ENCODE peak calls at places on chromosomes 6 and 20, in eight cellular contexts. One of them, this sample, is unnamed.

GRCh38 chr6:89352329-89353117 is at the start of gene UBE2J1:
- DNase-seq in neural progenitor cell: peak
- DNase-seq in lower lobe of right lung: peak
- DNase-seq in upper lobe of right lung: peak
- DNase-seq in RCC 7860: peak
- DNase-seq in LoVo: peak
- DNase-seq in D341Med: peak
- DNase-seq in adipocyte: peak
- DNase-seq in this sample: peak

GRCh38 chr6:147944122-147944521 is 398.5 kb upstream of the SASH1 start:
- DNase-seq in neural progenitor cell: no peak
- DNase-seq in lower lobe of right lung: no peak
- DNase-seq in upper lobe of right lung: no peak
- DNase-seq in RCC 7860: no peak
- DNase-seq in LoVo: no peak
- DNase-seq in D341Med: no peak
- DNase-seq in adipocyte: no peak
- DNase-seq in this sample: no peak

GRCh38 chr6:163416640-163417253 is 2.2 kb downstream of the QKI start:
- DNase-seq in neural progenitor cell: peak
- DNase-seq in lower lobe of right lung: no peak
- DNase-seq in upper lobe of right lung: no peak
- DNase-seq in RCC 7860: peak
- DNase-seq in LoVo: peak
- DNase-seq in D341Med: no peak
- DNase-seq in adipocyte: peak
- DNase-seq in this sample: peak

GRCh38 chr6:41093729-41094128 is 21.0 kb downstream of the NFYA start:
- DNase-seq in neural progenitor cell: no peak
- DNase-seq in lower lobe of right lung: no peak
- DNase-seq in upper lobe of right lung: no peak
- DNase-seq in RCC 7860: no peak
- DNase-seq in LoVo: no peak
- DNase-seq in D341Med: no peak
- DNase-seq in adipocyte: peak
- DNase-seq in this sample: no peak

GRCh38 chr6:37339911-37340638 is 13.7 kb upstream of the RNF8 start:
- DNase-seq in neural progenitor cell: no peak
- DNase-seq in lower lobe of right lung: no peak
- DNase-seq in upper lobe of right lung: no peak
- DNase-seq in RCC 7860: no peak
- DNase-seq in LoVo: no peak
- DNase-seq in D341Med: no peak
- DNase-seq in adipocyte: no peak
- DNase-seq in this sample: no peak

GRCh38 chr20:22805219-22805618 is 220.8 kb upstream of the FOXA2 start:
- DNase-seq in neural progenitor cell: no peak
- DNase-seq in lower lobe of right lung: no peak
- DNase-seq in upper lobe of right lung: no peak
- DNase-seq in RCC 7860: peak
- DNase-seq in LoVo: no peak
- DNase-seq in D341Med: no peak
- DNase-seq in adipocyte: peak
- DNase-seq in this sample: no peak

GRCh38 chr6:132712366-132712765 is 1.5 kb downstream of the VNN1 start:
- DNase-seq in neural progenitor cell: no peak
- DNase-seq in lower lobe of right lung: no peak
- DNase-seq in upper lobe of right lung: no peak
- DNase-seq in RCC 7860: peak
- DNase-seq in LoVo: peak
- DNase-seq in D341Med: no peak
- DNase-seq in adipocyte: no peak
- DNase-seq in this sample: no peak

GRCh38 chr6:149211046-149211571 is 106.4 kb upstream of the TAB2 start:
- DNase-seq in neural progenitor cell: no peak
- DNase-seq in lower lobe of right lung: no peak
- DNase-seq in upper lobe of right lung: no peak
- DNase-seq in RCC 7860: no peak
- DNase-seq in LoVo: no peak
- DNase-seq in D341Med: no peak
- DNase-seq in adipocyte: no peak
- DNase-seq in this sample: peak

GRCh38 chr6:107153061-107153460 is 37.7 kb upstream of the BEND3 start:
- DNase-seq in neural progenitor cell: no peak
- DNase-seq in lower lobe of right lung: no peak
- DNase-seq in upper lobe of right lung: no peak
- DNase-seq in RCC 7860: no peak
- DNase-seq in LoVo: peak
- DNase-seq in D341Med: no peak
- DNase-seq in adipocyte: peak
- DNase-seq in this sample: no peak

GRCh38 chr6:134295953-134296553 is 21.9 kb downstream of the SGK1 start:
- DNase-seq in neural progenitor cell: no peak
- DNase-seq in lower lobe of right lung: no peak
- DNase-seq in upper lobe of right lung: no peak
- DNase-seq in RCC 7860: peak
- DNase-seq in LoVo: peak
- DNase-seq in D341Med: no peak
- DNase-seq in adipocyte: peak
- DNase-seq in this sample: peak

GRCh38 chr6:151325075-151326050 is 66.0 kb downstream of the ZBTB2 start:
- DNase-seq in neural progenitor cell: peak
- DNase-seq in lower lobe of right lung: peak
- DNase-seq in upper lobe of right lung: peak
- DNase-seq in RCC 7860: peak
- DNase-seq in LoVo: peak
- DNase-seq in D341Med: peak
- DNase-seq in adipocyte: peak
- DNase-seq in this sample: no peak

GRCh38 chr20:37298190-37298939 is 8.9 kb downstream of the MANBAL start:
- DNase-seq in neural progenitor cell: no peak
- DNase-seq in lower lobe of right lung: no peak
- DNase-seq in upper lobe of right lung: no peak
- DNase-seq in RCC 7860: no peak
- DNase-seq in LoVo: no peak
- DNase-seq in D341Med: no peak
- DNase-seq in adipocyte: peak
- DNase-seq in this sample: no peak

GRCh38 chr20:50308513-50309279 is 118.1 kb downstream of the CEBPB start:
- DNase-seq in neural progenitor cell: peak
- DNase-seq in lower lobe of right lung: peak
- DNase-seq in upper lobe of right lung: peak
- DNase-seq in RCC 7860: peak
- DNase-seq in LoVo: no peak
- DNase-seq in D341Med: no peak
- DNase-seq in adipocyte: peak
- DNase-seq in this sample: no peak

GRCh38 chr6:84460491-84460890 is 233.0 kb upstream of the CEP162 start:
- DNase-seq in neural progenitor cell: no peak
- DNase-seq in lower lobe of right lung: no peak
- DNase-seq in upper lobe of right lung: no peak
- DNase-seq in RCC 7860: no peak
- DNase-seq in LoVo: no peak
- DNase-seq in D341Med: no peak
- DNase-seq in adipocyte: peak
- DNase-seq in this sample: no peak

GRCh38 chr6:19538086-19538485 is 299.1 kb upstream of the ID4 start:
- DNase-seq in neural progenitor cell: no peak
- DNase-seq in lower lobe of right lung: peak
- DNase-seq in upper lobe of right lung: no peak
- DNase-seq in RCC 7860: no peak
- DNase-seq in LoVo: no peak
- DNase-seq in D341Med: no peak
- DNase-seq in adipocyte: no peak
- DNase-seq in this sample: no peak

GRCh38 chr20:4978050-4978918 is 23.0 kb downstream of the SLC23A2 start:
- DNase-seq in neural progenitor cell: peak
- DNase-seq in lower lobe of right lung: no peak
- DNase-seq in upper lobe of right lung: no peak
- DNase-seq in RCC 7860: no peak
- DNase-seq in LoVo: no peak
- DNase-seq in D341Med: peak
- DNase-seq in adipocyte: no peak
- DNase-seq in this sample: peak

GRCh38 chr6:11331136-11331535 is 98.7 kb upstream of the NEDD9 start:
- DNase-seq in neural progenitor cell: no peak
- DNase-seq in lower lobe of right lung: no peak
- DNase-seq in upper lobe of right lung: no peak
- DNase-seq in RCC 7860: no peak
- DNase-seq in LoVo: no peak
- DNase-seq in D341Med: no peak
- DNase-seq in adipocyte: no peak
- DNase-seq in this sample: peak

GRCh38 chr6:16524380-16524707 is 236.9 kb downstream of the ATXN1 start:
- DNase-seq in neural progenitor cell: no peak
- DNase-seq in lower lobe of right lung: no peak
- DNase-seq in upper lobe of right lung: no peak
- DNase-seq in RCC 7860: peak
- DNase-seq in LoVo: no peak
- DNase-seq in D341Med: no peak
- DNase-seq in adipocyte: peak
- DNase-seq in this sample: no peak

This sample was measured in COLO829.